ENCODE peak calls at places on chromosomes 6 and 20, in four cellular contexts. R is progenitor cell of endocrine pancreas; Q is activated CD8-positive, alpha-beta memory T cell treated with anti-CD3 and anti-CD28 coated beads for 48 hours; Z is retina. O is an unnamed sample.
A peak's percentile ranks its signal among the peaks of the same experiment; 100 is the strongest.

GRCh38 chr20:45432294-45432693 is 16.4 kb downstream of the PIGT start:
- DNase-seq in R (no peak), Q (no peak), Z (no peak), O (no peak)

GRCh38 chr6:163381118-163381751 is 33.3 kb upstream of the QKI start:
- DNase-seq in R (no peak), Q (no peak), Z (no peak), O (no peak)

GRCh38 chr6:10418361-10418861 is 3.5 kb upstream of the TFAP2A start:
- DNase-seq in R (no peak), Q (no peak), Z (peak; percentile 22), O (peak; percentile 49)

GRCh38 chr6:44078795-44079671 is 48.2 kb downstream of the MRPL14 start:
- DNase-seq in R (peak; percentile 70), Q (peak; percentile 55), Z (peak; percentile 91), O (no peak)

GRCh38 chr6:30914854-30915590 is 984 bp downstream of the VARS2 start:
- DNase-seq in R (no peak), Q (no peak), Z (peak; percentile 43), O (no peak)

GRCh38 chr6:112439416-112439815 is 92.3 kb downstream of the RFPL4B start:
- DNase-seq in R (no peak), Q (no peak), Z (no peak), O (no peak)

GRCh38 chr6:166307082-166307980 is 861 bp downstream of the PRR18 start:
- DNase-seq in R (peak; percentile 32), Q (no peak), Z (peak; percentile 66), O (no peak)

GRCh38 chr20:38196592-38196991 is 31.5 kb upstream of the TGM2 start:
- DNase-seq in R (no peak), Q (no peak), Z (no peak), O (no peak)

GRCh38 chr6:14333556-14334305 is 216.2 kb downstream of the CD83 start:
- DNase-seq in R (no peak), Q (no peak), Z (no peak), O (no peak)

GRCh38 chr6:19836799-19837510 is at the start of gene ID4:
- DNase-seq in R (peak; percentile 96), Q (no peak), Z (peak; percentile 96), O (peak; percentile 88)

GRCh38 chr6:143963158-143963919 is 44.7 kb downstream of the PLAGL1 start:
- DNase-seq in R (no peak), Q (no peak), Z (no peak), O (no peak)

GRCh38 chr6:100349366-100349765 is 115.4 kb downstream of the SIM1 start:
- DNase-seq in R (no peak), Q (no peak), Z (no peak), O (no peak)

GRCh38 chr20:50191065-50191565 is 485 bp downstream of the CEBPB start:
- DNase-seq in R (no peak), Q (peak; percentile 30), Z (no peak), O (peak; percentile 68)

GRCh38 chr6:155195903-155196302 is 67.9 kb upstream of the CLDN20 start:
- DNase-seq in R (no peak), Q (no peak), Z (no peak), O (no peak)

GRCh38 chr20:45358282-45359068 is 4.5 kb upstream of the SYS1 start:
- DNase-seq in R (no peak), Q (no peak), Z (no peak), O (no peak)

GRCh38 chr6:137845460-137845859 is 21.6 kb upstream of the TNFAIP3 start:
- DNase-seq in R (no peak), Q (no peak), Z (no peak), O (no peak)

GRCh38 chr20:8602389-8603116 is 466.3 kb upstream of the PLCB4 start:
- DNase-seq in R (no peak), Q (no peak), Z (no peak), O (no peak)

GRCh38 chr6:118932421-118932820 is 2.5 kb downstream of the MCM9 start:
- DNase-seq in R (no peak), Q (no peak), Z (no peak), O (no peak)

GRCh38 chr6:26104457-26105108 is 17.4 kb downstream of the HFE start:
- DNase-seq in R (no peak), Q (no peak), Z (no peak), O (peak; percentile 56)

O was measured in H1.